ENCODE peak calls at places on chromosomes 1 and 21, in four cellular contexts. One of them, this sample, is unnamed. For H3K27me3 and H3K4me1, the result is how much of the 10 kb centered on the place peaks cover.

GRCh38 chr1:97936976-97937375 is 16.1 kb upstream of the DPYD start:
- DNase-seq in endodermal cell: no peak
- DNase-seq in right lobe of liver: no peak
- DNase-seq in breast epithelium: no peak
- DNase-seq in this sample: no peak

GRCh38 chr1:12314328-12314903 is 84.6 kb downstream of the VPS13D start:
- DNase-seq in breast epithelium: no peak
- DNase-seq in right lobe of liver: no peak
- DNase-seq in endodermal cell: no peak
- DNase-seq in this sample: no peak

GRCh38 chr1:181630838-181631237 is 147.5 kb downstream of the CACNA1E start:
- DNase-seq in right lobe of liver: peak
- DNase-seq in endodermal cell: no peak
- DNase-seq in breast epithelium: no peak
- DNase-seq in this sample: peak

GRCh38 chr21:23003951-23004350 is 2005.7 kb downstream of the NCAM2 start:
- DNase-seq in right lobe of liver: no peak
- DNase-seq in endodermal cell: no peak
- DNase-seq in breast epithelium: no peak
- DNase-seq in this sample: no peak

GRCh38 chr1:79695133-79695532 is 688.6 kb upstream of the ADGRL4 start:
- DNase-seq in right lobe of liver: no peak
- DNase-seq in endodermal cell: no peak
- DNase-seq in breast epithelium: no peak
- DNase-seq in this sample: no peak

GRCh38 chr1:24536391-24536840 is 19.5 kb upstream of the NCMAP start:
- DNase-seq in endodermal cell: no peak
- DNase-seq in breast epithelium: no peak
- DNase-seq in right lobe of liver: no peak
- DNase-seq in this sample: no peak

GRCh38 chr21:35265170-35265877 is 216.2 kb upstream of the RUNX1 start:
- DNase-seq in breast epithelium: no peak
- DNase-seq in right lobe of liver: no peak
- DNase-seq in endodermal cell: no peak
- DNase-seq in this sample: no peak

GRCh38 chr21:28936721-28937120 is 56.0 kb downstream of the LTN1 start:
- DNase-seq in endodermal cell: no peak
- DNase-seq in right lobe of liver: no peak
- DNase-seq in breast epithelium: no peak
- DNase-seq in this sample: no peak

GRCh38 chr1:230867903-230868735 is at the start of gene C1orf198:
- DNase-seq in endodermal cell: peak
- DNase-seq in right lobe of liver: peak
- DNase-seq in breast epithelium: peak
- DNase-seq in this sample: peak

GRCh38 chr21:35096959-35097358 is 47.9 kb upstream of the RUNX1 start:
- DNase-seq in endodermal cell: no peak
- DNase-seq in breast epithelium: no peak
- DNase-seq in right lobe of liver: no peak
- DNase-seq in this sample: no peak

GRCh38 chr1:33927721-33928120 is 63.8 kb downstream of the HMGB4 start:
- DNase-seq in right lobe of liver: no peak
- DNase-seq in breast epithelium: no peak
- DNase-seq in endodermal cell: no peak
- DNase-seq in this sample: no peak

GRCh38 chr21:18384771-18385170 is 18.8 kb downstream of the TMPRSS15 start:
- DNase-seq in breast epithelium: no peak
- DNase-seq in right lobe of liver: no peak
- DNase-seq in endodermal cell: no peak
- DNase-seq in this sample: no peak

GRCh38 chr1:221032616-221033342 is 153.5 kb downstream of the HLX start:
- DNase-seq in endodermal cell: no peak
- DNase-seq in right lobe of liver: no peak
- DNase-seq in breast epithelium: no peak
- DNase-seq in this sample: no peak

GRCh38 chr21:41559658-41560599 is 52.0 kb upstream of the TMPRSS2 start:
- DNase-seq in right lobe of liver: no peak
- DNase-seq in endodermal cell: no peak
- DNase-seq in breast epithelium: no peak
- DNase-seq in this sample: no peak

GRCh38 chr21:27703806-27704205 is 736.9 kb upstream of the ADAMTS5 start:
- DNase-seq in right lobe of liver: no peak
- DNase-seq in endodermal cell: no peak
- DNase-seq in breast epithelium: no peak
- DNase-seq in this sample: no peak

GRCh38 chr1:39672551-39672947 is 642 bp upstream of the NT5C1A start:
- DNase-seq in right lobe of liver: no peak
- DNase-seq in endodermal cell: peak
- DNase-seq in breast epithelium: no peak
- DNase-seq in this sample: no peak

GRCh38 chr1:6424000-6424565 is 493 bp upstream of the ESPN start:
- DNase-seq in endodermal cell: peak
- DNase-seq in right lobe of liver: no peak
- DNase-seq in breast epithelium: no peak
- DNase-seq in this sample: no peak

GRCh38 chr21:25942145-25942544 is 207.4 kb downstream of the GABPA start:
- DNase-seq in endodermal cell: no peak
- DNase-seq in breast epithelium: no peak
- DNase-seq in right lobe of liver: no peak
- DNase-seq in this sample: no peak

GRCh38 chr1:32336963-32337675 is 1.1 kb upstream of the MARCKSL1 start:
- DNase-seq in right lobe of liver: no peak
- DNase-seq in endodermal cell: no peak
- DNase-seq in breast epithelium: no peak
- DNase-seq in this sample: peak

GRCh38 chr1:85544689-85545203 is 35.8 kb upstream of the CCN1 start:
- DNase-seq in breast epithelium: no peak
- DNase-seq in right lobe of liver: peak
- DNase-seq in endodermal cell: no peak
- DNase-seq in this sample: no peak

DNA sequence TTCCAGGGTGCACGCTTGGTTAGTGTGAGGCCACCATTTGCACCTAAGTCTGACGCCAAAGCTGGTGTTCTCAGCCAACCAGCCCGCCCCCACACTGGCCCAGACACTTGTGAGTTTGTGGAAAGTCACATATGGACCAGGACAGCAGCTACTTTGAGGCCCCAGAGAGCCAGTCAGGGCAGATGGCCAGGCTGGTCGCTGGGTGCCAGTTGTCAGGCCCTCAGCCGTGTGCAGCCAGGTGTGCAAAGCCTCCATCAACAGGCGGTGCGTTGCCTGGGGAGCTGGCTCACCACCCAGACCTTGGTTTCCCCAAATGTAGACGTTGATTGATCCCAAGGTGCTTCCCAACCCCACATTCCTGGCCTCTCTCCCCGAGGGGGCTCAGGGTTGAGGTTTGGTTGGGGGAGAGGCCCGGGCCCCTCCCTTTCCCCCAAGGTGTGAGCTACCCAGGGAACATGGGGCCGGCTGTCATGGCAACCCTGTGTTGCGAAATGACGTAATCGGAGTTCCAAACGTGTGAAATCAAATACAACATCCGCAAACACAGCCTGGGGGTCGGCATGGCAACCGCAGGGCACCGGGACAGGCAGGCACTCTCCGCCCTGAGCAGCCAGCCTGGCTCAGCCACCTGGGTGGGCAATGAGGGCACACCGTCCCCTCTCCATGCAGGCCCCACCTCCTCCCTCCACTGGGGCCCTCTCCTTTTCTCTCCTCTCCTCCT is 42.2 kb upstream of the WNT4 start:
- DNase-seq in right lobe of liver: no peak
- DNase-seq in endodermal cell: peak
- DNase-seq in breast epithelium: no peak
- DNase-seq in this sample: no peak
- H3K27me3 ChIP-seq in right lobe of liver: under half
- H3K27me3 ChIP-seq in endodermal cell: under half
- H3K27me3 ChIP-seq in breast epithelium: under half
- H3K27me3 ChIP-seq in this sample: under half

GRCh38 chr1:143661418-143662120 is 310.2 kb downstream of the FAM72C start:
- DNase-seq in endodermal cell: no peak
- DNase-seq in right lobe of liver: no peak
- DNase-seq in breast epithelium: no peak
- DNase-seq in this sample: no peak
- H3K4me3 ChIP-seq in endodermal cell: no peak
- H3K4me3 ChIP-seq in right lobe of liver: no peak
- H3K4me3 ChIP-seq in breast epithelium: peak
- H3K4me3 ChIP-seq in this sample: no peak

DNA sequence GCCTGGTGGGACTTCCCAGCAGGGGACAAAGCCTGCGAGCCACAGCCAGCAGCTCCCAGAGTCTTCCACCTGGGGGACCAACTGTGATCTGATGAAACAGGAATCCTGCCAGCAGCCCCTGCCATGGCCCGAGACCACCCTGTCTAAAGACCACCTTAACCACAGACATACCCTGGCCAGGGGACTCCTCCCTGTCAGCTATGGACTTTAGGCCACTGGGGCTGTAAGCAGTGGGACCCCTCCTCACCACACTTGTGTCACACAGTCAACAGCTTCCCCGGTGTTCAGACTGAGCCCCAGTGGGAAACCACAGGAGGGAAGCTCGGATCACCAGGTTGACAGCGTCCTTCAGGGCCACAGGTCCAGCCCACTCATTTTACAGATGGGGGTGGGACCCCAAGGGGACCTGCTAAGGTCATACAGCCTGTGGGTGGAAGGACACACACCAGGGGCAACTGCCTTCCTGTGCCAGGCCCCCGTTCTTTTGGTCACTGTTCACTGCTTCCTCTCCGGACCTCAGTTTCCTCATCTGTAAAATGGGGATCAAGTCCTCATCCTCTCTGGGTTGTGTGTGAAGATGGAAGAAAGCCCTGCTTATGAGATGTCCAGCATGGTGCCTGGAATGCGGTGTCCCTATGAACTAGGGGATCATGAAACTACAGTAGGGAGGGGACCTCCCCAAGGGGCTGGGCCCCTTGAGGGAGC is 11.4 kb downstream of the EPHA2 start:
- DNase-seq in endodermal cell: no peak
- DNase-seq in breast epithelium: no peak
- DNase-seq in right lobe of liver: no peak
- DNase-seq in this sample: no peak
- H3K4me1 ChIP-seq in endodermal cell: half or more
- H3K4me1 ChIP-seq in breast epithelium: under half
- H3K4me1 ChIP-seq in right lobe of liver: under half
- H3K4me1 ChIP-seq in this sample: under half

DNA sequence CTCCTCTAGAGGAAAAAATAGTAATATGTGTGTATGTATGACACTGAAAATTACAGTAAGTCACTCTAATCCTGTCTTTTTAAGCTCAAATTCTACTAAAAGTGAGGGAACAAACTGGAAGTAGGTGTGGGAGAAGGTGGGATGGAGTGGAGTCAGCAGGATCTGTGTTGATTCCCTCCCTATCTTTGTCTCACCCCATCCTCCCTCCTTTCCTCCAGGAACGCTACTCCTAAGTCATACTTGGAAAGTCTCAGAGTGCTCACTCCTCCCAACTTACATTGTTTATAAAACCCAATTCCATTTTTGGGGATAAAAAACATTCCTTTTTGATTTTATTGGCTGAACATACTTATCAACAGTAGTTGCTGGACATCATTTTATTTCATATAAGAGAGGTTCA is 14.9 kb upstream of the NUP133 start:
- DNase-seq in endodermal cell: no peak
- DNase-seq in breast epithelium: no peak
- DNase-seq in right lobe of liver: no peak
- DNase-seq in this sample: no peak
- H3K27me3 ChIP-seq in endodermal cell: under half
- H3K27me3 ChIP-seq in breast epithelium: under half
- H3K27me3 ChIP-seq in right lobe of liver: under half
- H3K27me3 ChIP-seq in this sample: under half

GRCh38 chr1:108079550-108079949 is 114.6 kb upstream of the VAV3 start:
- DNase-seq in right lobe of liver: no peak
- DNase-seq in breast epithelium: no peak
- DNase-seq in endodermal cell: no peak
- DNase-seq in this sample: no peak
- H3K4me3 ChIP-seq in right lobe of liver: no peak
- H3K4me3 ChIP-seq in breast epithelium: no peak
- H3K4me3 ChIP-seq in endodermal cell: no peak
- H3K4me3 ChIP-seq in this sample: no peak

DNA sequence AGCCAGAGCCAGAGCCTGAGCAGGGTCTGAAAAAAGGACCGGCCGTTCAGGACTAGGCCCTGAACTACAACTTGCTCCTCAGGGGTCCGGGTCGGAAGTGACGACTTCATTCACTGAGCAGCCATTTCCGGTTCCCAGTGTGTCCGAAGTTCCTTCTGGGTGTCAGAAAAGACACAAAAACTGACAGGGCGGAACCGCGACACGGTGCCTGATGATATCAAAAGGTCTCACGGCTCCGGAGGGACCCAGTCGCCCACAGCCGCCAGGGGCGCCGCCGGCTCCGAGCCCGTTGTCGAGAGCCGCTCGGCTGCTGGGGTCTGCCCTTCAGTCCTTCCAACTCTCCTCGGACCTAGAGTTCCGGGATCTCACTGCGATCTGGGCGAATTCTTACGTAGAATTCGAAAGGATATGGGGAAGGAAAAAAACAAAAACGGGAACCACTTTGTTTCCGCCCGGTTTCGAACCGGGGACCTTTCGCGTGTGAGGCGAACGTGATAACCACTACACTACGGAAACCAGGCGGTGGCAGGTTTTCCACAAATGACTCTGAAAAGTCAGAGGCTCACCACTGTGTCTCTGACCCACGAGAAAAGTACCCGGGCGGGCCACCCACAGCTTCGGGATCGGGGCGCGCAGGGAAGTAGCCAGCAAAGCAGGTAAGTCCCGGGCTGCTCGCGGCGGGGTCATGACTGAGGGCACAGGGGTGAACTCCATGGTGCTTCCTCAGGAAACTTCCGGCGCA is 31.8 kb upstream of the CFAP126 start:
- DNase-seq in breast epithelium: peak
- DNase-seq in endodermal cell: peak
- DNase-seq in right lobe of liver: peak
- DNase-seq in this sample: peak
- H3K4me1 ChIP-seq in breast epithelium: under half
- H3K4me1 ChIP-seq in endodermal cell: under half
- H3K4me1 ChIP-seq in right lobe of liver: under half
- H3K4me1 ChIP-seq in this sample: under half

DNA sequence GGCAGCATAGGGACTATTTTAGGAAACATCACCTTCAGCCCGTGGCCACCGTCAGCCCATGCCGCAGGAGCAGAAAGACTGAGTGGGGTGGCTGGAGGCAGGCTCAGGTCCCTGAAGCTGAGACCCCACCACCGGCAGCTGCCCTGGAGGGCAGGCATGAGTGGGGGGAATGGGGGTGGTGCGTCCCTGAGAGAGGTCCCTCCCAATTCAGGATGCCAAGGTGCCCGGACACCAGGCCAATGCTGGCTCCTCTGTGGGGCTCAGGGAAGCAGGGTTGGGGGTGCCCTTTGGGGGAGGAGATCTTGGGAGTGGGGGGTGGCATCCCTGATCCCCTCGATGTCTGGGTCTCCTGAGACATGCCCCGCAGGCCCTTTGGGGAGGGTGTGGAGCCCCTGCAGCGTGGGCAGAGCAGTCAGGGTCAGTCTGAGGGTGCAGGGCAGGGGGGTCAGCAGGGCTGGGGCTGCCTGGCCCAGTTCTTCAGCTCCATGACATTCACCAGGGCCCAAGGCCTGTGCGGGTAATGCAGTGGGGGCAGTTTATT is 998 bp upstream of the TTC34 start:
- DNase-seq in right lobe of liver: no peak
- DNase-seq in breast epithelium: no peak
- DNase-seq in endodermal cell: no peak
- DNase-seq in this sample: peak
- H3K27me3 ChIP-seq in right lobe of liver: under half
- H3K27me3 ChIP-seq in breast epithelium: under half
- H3K27me3 ChIP-seq in endodermal cell: under half
- H3K27me3 ChIP-seq in this sample: under half

GRCh38 chr1:178810585-178810984 is 60.3 kb downstream of the ANGPTL1 start:
- DNase-seq in breast epithelium: no peak
- DNase-seq in endodermal cell: no peak
- DNase-seq in right lobe of liver: no peak
- DNase-seq in this sample: no peak
- H3K4me3 ChIP-seq in breast epithelium: no peak
- H3K4me3 ChIP-seq in endodermal cell: no peak
- H3K4me3 ChIP-seq in right lobe of liver: no peak
- H3K4me3 ChIP-seq in this sample: no peak